ENCODE peak calls at places on chromosomes 1 and 21, in seven cellular contexts. One of them, this sample, is unnamed.

GRCh38 chr21:44687671-44688070 is 5.7 kb upstream of the KRTAP12-1 start:
- DNase-seq in neuronal stem cell: no peak
- DNase-seq in HFF-Myc: no peak
- DNase-seq in caudate nucleus: no peak
- DNase-seq in WTC11: no peak
- DNase-seq in MM.1S: no peak
- DNase-seq in AG08396: no peak
- DNase-seq in this sample: no peak

GRCh38 chr1:94019327-94019726 is 101.6 kb downstream of the ABCA4 start:
- DNase-seq in caudate nucleus: no peak
- DNase-seq in AG08396: no peak
- DNase-seq in WTC11: no peak
- DNase-seq in MM.1S: no peak
- DNase-seq in HFF-Myc: no peak
- DNase-seq in neuronal stem cell: no peak
- DNase-seq in this sample: no peak

GRCh38 chr1:109499081-109499480 is 5.2 kb downstream of the CYB561D1 start:
- DNase-seq in AG08396: no peak
- DNase-seq in HFF-Myc: no peak
- DNase-seq in caudate nucleus: no peak
- DNase-seq in WTC11: no peak
- DNase-seq in MM.1S: no peak
- DNase-seq in neuronal stem cell: no peak
- DNase-seq in this sample: no peak

GRCh38 chr1:79478160-79478559 is 471.6 kb upstream of the ADGRL4 start:
- DNase-seq in HFF-Myc: no peak
- DNase-seq in caudate nucleus: no peak
- DNase-seq in neuronal stem cell: no peak
- DNase-seq in WTC11: no peak
- DNase-seq in AG08396: no peak
- DNase-seq in MM.1S: no peak
- DNase-seq in this sample: no peak

GRCh38 chr21:41294548-41295231 is 21.9 kb upstream of the FAM3B start:
- DNase-seq in MM.1S: no peak
- DNase-seq in caudate nucleus: no peak
- DNase-seq in HFF-Myc: no peak
- DNase-seq in WTC11: no peak
- DNase-seq in neuronal stem cell: no peak
- DNase-seq in AG08396: no peak
- DNase-seq in this sample: no peak

GRCh38 chr21:45998871-45999580 is 17.5 kb downstream of the COL6A1 start:
- DNase-seq in neuronal stem cell: no peak
- DNase-seq in HFF-Myc: no peak
- DNase-seq in AG08396: no peak
- DNase-seq in WTC11: peak; percentile 11
- DNase-seq in MM.1S: no peak
- DNase-seq in caudate nucleus: no peak
- DNase-seq in this sample: no peak

GRCh38 chr1:33349081-33349759 is 28.3 kb upstream of the A3GALT2 start:
- DNase-seq in HFF-Myc: no peak
- DNase-seq in neuronal stem cell: no peak
- DNase-seq in caudate nucleus: no peak
- DNase-seq in AG08396: peak; percentile 58
- DNase-seq in WTC11: peak; percentile 40
- DNase-seq in MM.1S: peak; percentile 41
- DNase-seq in this sample: no peak

GRCh38 chr1:236491469-236492136 is 32.2 kb upstream of the LGALS8 start:
- DNase-seq in MM.1S: no peak
- DNase-seq in WTC11: no peak
- DNase-seq in AG08396: no peak
- DNase-seq in neuronal stem cell: no peak
- DNase-seq in caudate nucleus: no peak
- DNase-seq in HFF-Myc: no peak
- DNase-seq in this sample: no peak

GRCh38 chr21:29149771-29150425 is 19.5 kb downstream of the MAP3K7CL start:
- DNase-seq in HFF-Myc: no peak
- DNase-seq in caudate nucleus: no peak
- DNase-seq in MM.1S: no peak
- DNase-seq in neuronal stem cell: no peak
- DNase-seq in WTC11: no peak
- DNase-seq in AG08396: peak; percentile 16
- DNase-seq in this sample: no peak

GRCh38 chr1:86997538-86997937 is 83.1 kb downstream of the HS2ST1 start:
- DNase-seq in MM.1S: no peak
- DNase-seq in neuronal stem cell: no peak
- DNase-seq in caudate nucleus: no peak
- DNase-seq in AG08396: no peak
- DNase-seq in WTC11: no peak
- DNase-seq in HFF-Myc: no peak
- DNase-seq in this sample: no peak

GRCh38 chr21:25640671-25641292 is 1.7 kb downstream of the JAM2 start:
- DNase-seq in MM.1S: no peak
- DNase-seq in neuronal stem cell: no peak
- DNase-seq in WTC11: no peak
- DNase-seq in HFF-Myc: no peak
- DNase-seq in caudate nucleus: no peak
- DNase-seq in AG08396: no peak
- DNase-seq in this sample: no peak

GRCh38 chr1:58858344-58858673 is 74.5 kb upstream of the JUN start:
- DNase-seq in WTC11: no peak
- DNase-seq in neuronal stem cell: no peak
- DNase-seq in HFF-Myc: no peak
- DNase-seq in MM.1S: no peak
- DNase-seq in AG08396: no peak
- DNase-seq in caudate nucleus: no peak
- DNase-seq in this sample: no peak

GRCh38 chr21:32256873-32257620 is 21.8 kb downstream of the MIS18A start:
- DNase-seq in caudate nucleus: no peak
- DNase-seq in AG08396: peak; percentile 90
- DNase-seq in MM.1S: no peak
- DNase-seq in neuronal stem cell: no peak
- DNase-seq in WTC11: no peak
- DNase-seq in HFF-Myc: peak; percentile 80
- DNase-seq in this sample: peak; percentile 33

GRCh38 chr1:118947790-118948189 is 40.4 kb downstream of the TBX15 start:
- DNase-seq in WTC11: no peak
- DNase-seq in caudate nucleus: no peak
- DNase-seq in AG08396: peak; percentile 31
- DNase-seq in MM.1S: no peak
- DNase-seq in HFF-Myc: no peak
- DNase-seq in neuronal stem cell: no peak
- DNase-seq in this sample: no peak

GRCh38 chr1:1198423-1199140 is 7.8 kb downstream of the TNFRSF18 start:
- DNase-seq in WTC11: peak; percentile 13
- DNase-seq in AG08396: no peak
- DNase-seq in neuronal stem cell: no peak
- DNase-seq in caudate nucleus: no peak
- DNase-seq in HFF-Myc: no peak
- DNase-seq in MM.1S: no peak
- DNase-seq in this sample: no peak

GRCh38 chr21:45889115-45889708 is 92.4 kb upstream of the COL6A1 start:
- DNase-seq in neuronal stem cell: no peak
- DNase-seq in MM.1S: no peak
- DNase-seq in HFF-Myc: no peak
- DNase-seq in caudate nucleus: no peak
- DNase-seq in AG08396: no peak
- DNase-seq in WTC11: no peak
- DNase-seq in this sample: no peak

GRCh38 chr1:116981521-116982037 is 20.0 kb upstream of the CD101 start:
- DNase-seq in WTC11: no peak
- DNase-seq in neuronal stem cell: no peak
- DNase-seq in AG08396: no peak
- DNase-seq in caudate nucleus: no peak
- DNase-seq in MM.1S: no peak
- DNase-seq in HFF-Myc: no peak
- DNase-seq in this sample: no peak

GRCh38 chr1:11037740-11038182 is 9.3 kb downstream of the MASP2 start:
- DNase-seq in AG08396: peak; percentile 89
- DNase-seq in HFF-Myc: no peak
- DNase-seq in WTC11: peak; percentile 91
- DNase-seq in MM.1S: peak; percentile 83
- DNase-seq in caudate nucleus: no peak
- DNase-seq in neuronal stem cell: peak; percentile 86
- DNase-seq in this sample: peak; percentile 83

GRCh38 chr1:211735208-211736170 is 60.1 kb upstream of the NEK2 start:
- DNase-seq in HFF-Myc: peak; percentile 63
- DNase-seq in MM.1S: no peak
- DNase-seq in AG08396: peak; percentile 76
- DNase-seq in caudate nucleus: peak; percentile 56
- DNase-seq in neuronal stem cell: no peak
- DNase-seq in WTC11: no peak
- DNase-seq in this sample: peak; percentile 96

GRCh38 chr1:22350171-22350961 is 101.3 kb upstream of the ZBTB40 start:
- DNase-seq in HFF-Myc: no peak
- DNase-seq in neuronal stem cell: no peak
- DNase-seq in WTC11: peak; percentile 50
- DNase-seq in caudate nucleus: no peak
- DNase-seq in AG08396: no peak
- DNase-seq in MM.1S: no peak
- DNase-seq in this sample: no peak

GRCh38 chr1:159121526-159121925 is 45.0 kb upstream of the AIM2 start:
- DNase-seq in HFF-Myc: no peak
- DNase-seq in MM.1S: no peak
- DNase-seq in WTC11: no peak
- DNase-seq in neuronal stem cell: no peak
- DNase-seq in AG08396: no peak
- DNase-seq in caudate nucleus: no peak
- DNase-seq in this sample: no peak

GRCh38 chr1:214707306-214708087 is 104.5 kb downstream of the CENPF start:
- DNase-seq in neuronal stem cell: no peak
- DNase-seq in WTC11: no peak
- DNase-seq in caudate nucleus: no peak
- DNase-seq in MM.1S: no peak
- DNase-seq in HFF-Myc: no peak
- DNase-seq in AG08396: peak; percentile 11
- DNase-seq in this sample: no peak

GRCh38 chr1:206885341-206886060 is 11.7 kb upstream of the IL24 start:
- DNase-seq in WTC11: no peak
- DNase-seq in AG08396: no peak
- DNase-seq in neuronal stem cell: no peak
- DNase-seq in MM.1S: no peak
- DNase-seq in caudate nucleus: no peak
- DNase-seq in HFF-Myc: no peak
- DNase-seq in this sample: no peak

GRCh38 chr1:54052470-54052933 is 502 bp downstream of the TMEM59 start:
- DNase-seq in MM.1S: peak; percentile 31
- DNase-seq in HFF-Myc: no peak
- DNase-seq in AG08396: peak; percentile 25
- DNase-seq in neuronal stem cell: peak; percentile 27
- DNase-seq in WTC11: peak; percentile 18
- DNase-seq in caudate nucleus: no peak
- DNase-seq in this sample: peak; percentile 42

GRCh38 chr21:42156690-42157605 is 62.0 kb upstream of the ABCG1 start:
- DNase-seq in AG08396: no peak
- DNase-seq in MM.1S: no peak
- DNase-seq in HFF-Myc: no peak
- DNase-seq in caudate nucleus: peak; percentile 65
- DNase-seq in neuronal stem cell: no peak
- DNase-seq in WTC11: no peak
- DNase-seq in this sample: no peak

GRCh38 chr1:93728480-93729131 is 47.0 kb upstream of the BCAR3 start:
- DNase-seq in MM.1S: no peak
- DNase-seq in WTC11: no peak
- DNase-seq in neuronal stem cell: no peak
- DNase-seq in HFF-Myc: no peak
- DNase-seq in caudate nucleus: no peak
- DNase-seq in AG08396: no peak
- DNase-seq in this sample: no peak

GRCh38 chr1:209706622-209707021 is 2.0 kb downstream of the HSD11B1 start:
- DNase-seq in HFF-Myc: no peak
- DNase-seq in caudate nucleus: no peak
- DNase-seq in MM.1S: no peak
- DNase-seq in WTC11: no peak
- DNase-seq in neuronal stem cell: no peak
- DNase-seq in AG08396: no peak
- DNase-seq in this sample: no peak

GRCh38 chr1:10074059-10074854 is 41.5 kb downstream of the UBE4B start:
- DNase-seq in HFF-Myc: peak; percentile 88
- DNase-seq in WTC11: no peak
- DNase-seq in MM.1S: peak; percentile 34
- DNase-seq in caudate nucleus: no peak
- DNase-seq in neuronal stem cell: no peak
- DNase-seq in AG08396: peak; percentile 90
- DNase-seq in this sample: peak; percentile 75

GRCh38 chr1:228802386-228803221 is 67.3 kb downstream of the RHOU start:
- DNase-seq in WTC11: no peak
- DNase-seq in AG08396: no peak
- DNase-seq in MM.1S: no peak
- DNase-seq in HFF-Myc: no peak
- DNase-seq in neuronal stem cell: no peak
- DNase-seq in caudate nucleus: no peak
- DNase-seq in this sample: no peak

GRCh38 chr1:180360333-180361075 is 130.4 kb downstream of the LHX4 start:
- DNase-seq in WTC11: no peak
- DNase-seq in HFF-Myc: peak; percentile 5
- DNase-seq in neuronal stem cell: no peak
- DNase-seq in MM.1S: no peak
- DNase-seq in caudate nucleus: no peak
- DNase-seq in AG08396: peak; percentile 15
- DNase-seq in this sample: no peak

GRCh38 chr1:89695847-89696246 is 62.9 kb downstream of the LRRC8C start:
- DNase-seq in neuronal stem cell: no peak
- DNase-seq in HFF-Myc: no peak
- DNase-seq in MM.1S: no peak
- DNase-seq in AG08396: no peak
- DNase-seq in caudate nucleus: no peak
- DNase-seq in WTC11: no peak
- DNase-seq in this sample: no peak

GRCh38 chr1:236207121-236207520 is 64.8 kb downstream of the GPR137B start:
- DNase-seq in MM.1S: no peak
- DNase-seq in AG08396: no peak
- DNase-seq in neuronal stem cell: no peak
- DNase-seq in caudate nucleus: no peak
- DNase-seq in WTC11: no peak
- DNase-seq in HFF-Myc: no peak
- DNase-seq in this sample: no peak

GRCh38 chr21:16084776-16085364 is 355.1 kb downstream of the USP25 start:
- DNase-seq in WTC11: no peak
- DNase-seq in HFF-Myc: peak; percentile 55
- DNase-seq in caudate nucleus: no peak
- DNase-seq in neuronal stem cell: no peak
- DNase-seq in MM.1S: no peak
- DNase-seq in AG08396: peak; percentile 24
- DNase-seq in this sample: peak; percentile 4

GRCh38 chr1:12034381-12034801 is 15.1 kb downstream of the MIIP start:
- DNase-seq in neuronal stem cell: no peak
- DNase-seq in AG08396: peak; percentile 44
- DNase-seq in WTC11: no peak
- DNase-seq in MM.1S: no peak
- DNase-seq in HFF-Myc: no peak
- DNase-seq in caudate nucleus: no peak
- DNase-seq in this sample: no peak

GRCh38 chr1:59730759-59731478 is 83.8 kb upstream of the HOOK1 start:
- DNase-seq in HFF-Myc: peak; percentile 86
- DNase-seq in WTC11: no peak
- DNase-seq in neuronal stem cell: no peak
- DNase-seq in caudate nucleus: no peak
- DNase-seq in AG08396: peak; percentile 77
- DNase-seq in MM.1S: no peak
- DNase-seq in this sample: peak; percentile 48

GRCh38 chr1:15876357-15876756 is 28.9 kb downstream of the SPEN start:
- DNase-seq in WTC11: peak; percentile 69
- DNase-seq in HFF-Myc: no peak
- DNase-seq in neuronal stem cell: no peak
- DNase-seq in MM.1S: no peak
- DNase-seq in AG08396: no peak
- DNase-seq in caudate nucleus: no peak
- DNase-seq in this sample: no peak

GRCh38 chr21:46325073-46325912 is 1.3 kb downstream of the PCNT start:
- DNase-seq in MM.1S: peak; percentile 64
- DNase-seq in WTC11: peak; percentile 70
- DNase-seq in neuronal stem cell: peak; percentile 38
- DNase-seq in caudate nucleus: no peak
- DNase-seq in AG08396: peak; percentile 63
- DNase-seq in HFF-Myc: no peak
- DNase-seq in this sample: peak; percentile 50

GRCh38 chr1:74468982-74469603 is 43.3 kb downstream of the LRRC53 start:
- DNase-seq in HFF-Myc: peak; percentile 11
- DNase-seq in AG08396: peak; percentile 59
- DNase-seq in WTC11: no peak
- DNase-seq in MM.1S: peak; percentile 40
- DNase-seq in neuronal stem cell: peak; percentile 48
- DNase-seq in caudate nucleus: no peak
- DNase-seq in this sample: peak; percentile 1

This sample was measured in HTR-8/SVneo.